ENCODE peak calls at places on chromosomes 3 and 15, in ten cellular contexts. R, S, M, A, F, E, U, J, L and W are unnamed samples.

GRCh38 chr3:8456118-8456811 is 45.4 kb upstream of the LMCD1 start:
- DNase-seq in R (no peak), J (no peak), F (no peak), L (no peak), S (no peak), M (no peak), U (no peak), E (no peak), A (no peak), W (no peak)

GRCh38 chr3:57160046-57160730 is 5.0 kb downstream of the IL17RD start:
- DNase-seq in L (no peak), M (no peak), S (no peak), R (peak; percentile 86), E (peak; percentile 53), F (no peak), J (no peak), U (no peak), A (no peak), W (no peak)

GRCh38 chr15:90211440-90212168 is 10.5 kb downstream of the SEMA4B start:
- DNase-seq in S (no peak), L (no peak), J (no peak), R (no peak), F (no peak), E (no peak), M (no peak), A (peak; percentile 52), U (peak; percentile 39), W (peak; percentile 84)

GRCh38 chr3:140023616-140024530 is 88.9 kb downstream of the CLSTN2 start:
- DNase-seq in R (no peak), F (peak; percentile 68), E (peak; percentile 37), L (no peak), M (no peak), J (no peak), U (no peak), A (no peak), S (peak; percentile 38), W (no peak)

GRCh38 chr3:56813656-56813965 is 11.9 kb upstream of the ARHGEF3 start:
- DNase-seq in U (no peak), M (no peak), A (no peak), L (no peak), S (no peak), E (no peak), R (no peak), F (no peak), J (no peak), W (no peak)

GRCh38 chr3:171461087-171461917 is 1.1 kb upstream of the TNIK start:
- DNase-seq in S (no peak), A (no peak), M (no peak), E (no peak), U (peak; percentile 26), R (peak; percentile 42), F (no peak), J (no peak), L (no peak), W (no peak)

GRCh38 chr3:100169186-100169585 is 54.9 kb upstream of the FILIP1L start:
- DNase-seq in A (no peak), M (no peak), J (no peak), S (no peak), F (no peak), E (peak; percentile 51), R (no peak), L (peak; percentile 48), U (no peak), W (no peak)

GRCh38 chr3:172080503-172080902 is 41.1 kb downstream of the FNDC3B start:
- DNase-seq in R (no peak), F (no peak), U (no peak), J (no peak), S (no peak), E (no peak), M (no peak), A (no peak), L (no peak), W (no peak)

GRCh38 chr3:65347166-65347565 is 659.4 kb upstream of the ADAMTS9 start:
- DNase-seq in F (no peak), U (no peak), J (no peak), E (no peak), S (no peak), L (no peak), M (no peak), R (no peak), A (no peak), W (no peak)

GRCh38 chr3:37183976-37184375 is 9.6 kb upstream of the LRRFIP2 start:
- DNase-seq in M (no peak), R (no peak), S (peak; percentile 42), J (no peak), E (no peak), A (no peak), F (no peak), L (no peak), U (no peak), W (no peak)

GRCh38 chr15:42919794-42920280 is 741 bp downstream of the TTBK2 start:
- DNase-seq in M (no peak), R (no peak), S (peak; percentile 34), U (peak; percentile 47), E (no peak), J (no peak), F (no peak), L (peak; percentile 39), A (no peak), W (no peak)

GRCh38 chr3:59660376-59660775 is 610.6 kb upstream of the CFAP20DC start:
- DNase-seq in S (no peak), R (no peak), A (no peak), U (no peak), M (no peak), F (no peak), E (no peak), L (no peak), J (no peak), W (no peak)

GRCh38 chr3:104273046-104273649 is 1093.6 kb upstream of the ALCAM start:
- DNase-seq in M (no peak), S (no peak), L (no peak), R (no peak), A (no peak), J (no peak), U (no peak), F (no peak), E (no peak), W (no peak)

GRCh38 chr3:29914861-29915524 is 634.1 kb downstream of the RBMS3 start:
- DNase-seq in E (no peak), U (no peak), F (no peak), J (no peak), M (no peak), R (no peak), S (no peak), L (no peak), A (no peak), W (no peak)

GRCh38 chr15:67253103-67253502 is 1.4 kb downstream of the AAGAB start:
- DNase-seq in R (no peak), U (no peak), L (no peak), M (no peak), F (no peak), J (no peak), E (no peak), A (no peak), S (no peak), W (no peak)
- H3K4me3 ChIP-seq in R (no peak overlapping the region), U (peak overlapping the region; percentile 70), L (peak overlapping the region; percentile 96), M (peak overlapping the region; percentile 89), F (peak overlapping the region; percentile 87), J (no peak overlapping the region), E (peak overlapping the region; percentile 88), A (no peak overlapping the region), S (peak overlapping the region; percentile 81), W (peak overlapping the region; percentile 79)

DNA sequence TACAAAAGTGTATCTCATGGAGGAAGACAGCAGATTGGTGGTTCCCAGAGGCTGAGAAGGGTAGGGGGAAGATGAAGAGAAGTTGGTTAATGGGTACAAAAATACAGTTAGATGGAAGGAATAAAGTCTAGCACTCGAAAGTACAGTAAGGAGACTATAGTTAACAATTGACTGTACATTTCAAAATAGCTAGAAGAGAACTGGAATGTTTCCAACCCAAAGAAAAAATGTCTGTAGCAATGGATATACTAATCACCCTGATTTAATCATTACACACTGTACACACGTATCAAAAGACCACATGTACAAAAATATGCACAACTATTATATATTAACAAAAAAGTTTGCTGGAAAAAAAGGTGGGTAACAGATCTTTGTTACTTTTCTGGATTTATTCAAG is 57.3 kb downstream of the THRB start:
- DNase-seq in F (no peak), J (no peak), E (no peak), M (no peak), S (no peak), A (no peak), L (no peak), U (no peak), R (no peak), W (no peak)
- H3K27ac ChIP-seq in F (no peak overlapping the region), J (no peak overlapping the region), E (no peak overlapping the region), M (no peak overlapping the region), S (no peak overlapping the region), A (no peak overlapping the region), L (no peak overlapping the region), U (no peak overlapping the region), R (no peak overlapping the region), W (no peak overlapping the region)

GRCh38 chr3:197475514-197475913 is 80.3 kb downstream of the BDH1 start:
- DNase-seq in F (no peak), E (no peak), L (no peak), A (no peak), R (no peak), U (no peak), M (no peak), S (no peak), J (peak; percentile 4), W (peak; percentile 3)
- TF ChIP-seq CTCF in F (no peak), E (no peak), L (no peak), A (no peak), R (no peak), U (no peak), M (no peak), S (no peak), J (no peak), W (no peak)

GRCh38 chr15:60905587-60905986 is 323.5 kb downstream of the RORA start:
- DNase-seq in U (no peak), S (no peak), M (no peak), R (no peak), L (no peak), E (no peak), J (no peak), A (no peak), F (no peak), W (no peak)

GRCh38 chr15:60908888-60909287 is 320.2 kb downstream of the RORA start:
- DNase-seq in E (no peak), F (no peak), L (no peak), A (no peak), M (no peak), S (no peak), U (no peak), R (no peak), J (no peak), W (no peak)

GRCh38 chr15:60903221-60903620 is 325.9 kb downstream of the RORA start:
- DNase-seq in J (no peak), F (no peak), U (no peak), E (no peak), L (no peak), R (no peak), A (no peak), M (no peak), S (no peak), W (no peak)

GRCh38 chr15:60907233-60907947 is 321.7 kb downstream of the RORA start:
- DNase-seq in F (no peak), S (no peak), R (no peak), M (no peak), E (no peak), L (no peak), U (no peak), J (no peak), A (no peak), W (no peak)

DNA sequence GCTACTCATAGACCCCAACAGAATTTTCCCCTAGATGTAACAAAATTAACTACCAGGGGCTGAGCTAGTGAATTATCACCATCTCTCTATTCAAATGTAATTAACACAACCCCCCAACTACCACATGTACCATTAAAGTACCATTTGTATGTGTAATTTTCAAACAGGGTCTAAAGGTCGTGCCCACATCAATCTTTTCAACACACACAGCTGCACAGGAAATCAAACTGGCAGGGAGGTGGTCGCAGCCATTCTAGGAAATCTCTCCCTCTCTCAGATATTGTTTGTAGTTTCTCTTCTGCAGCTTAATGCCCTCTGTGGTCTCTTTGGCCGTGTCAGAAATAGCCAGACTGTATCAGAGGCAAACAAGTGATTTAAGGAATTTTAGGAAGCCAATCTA is 322.8 kb downstream of the RORA start:
- DNase-seq in E (no peak), M (no peak), L (no peak), J (no peak), U (no peak), S (no peak), F (no peak), R (no peak), A (no peak), W (no peak)
- H3K4me3 ChIP-seq in E (no peak overlapping the region), M (no peak overlapping the region), L (no peak overlapping the region), J (no peak overlapping the region), U (no peak overlapping the region), S (no peak overlapping the region), F (no peak overlapping the region), R (no peak overlapping the region), A (no peak overlapping the region), W (no peak overlapping the region)